ENCODE peak calls at places on chromosomes 7 and 10, in four cellular contexts. One of them, this sample, is unnamed.

GRCh38 chr10:98267069-98267893 is 713 bp downstream of the LOXL4 start:
- DNase-seq in PC-3: no peak
- DNase-seq in foreskin fibroblast: no peak
- DNase-seq in tibial artery: no peak
- DNase-seq in this sample: no peak

GRCh38 chr10:79045566-79046175 is 23.1 kb upstream of the ZMIZ1 start:
- DNase-seq in PC-3: no peak
- DNase-seq in foreskin fibroblast: no peak
- DNase-seq in tibial artery: peak; percentile 6
- DNase-seq in this sample: no peak

GRCh38 chr10:71285180-71285545 is 33.9 kb upstream of the SLC29A3 start:
- DNase-seq in foreskin fibroblast: no peak
- DNase-seq in PC-3: peak; percentile 47
- DNase-seq in tibial artery: no peak
- DNase-seq in this sample: no peak

GRCh38 chr10:79984851-79985250 is 35.9 kb upstream of the SFTPD start:
- DNase-seq in PC-3: peak; percentile 100
- DNase-seq in tibial artery: no peak
- DNase-seq in foreskin fibroblast: no peak
- DNase-seq in this sample: no peak

GRCh38 chr7:112802406-112802805 is 12.2 kb upstream of the TMEM168 start:
- DNase-seq in PC-3: no peak
- DNase-seq in tibial artery: no peak
- DNase-seq in foreskin fibroblast: no peak
- DNase-seq in this sample: no peak

GRCh38 chr10:61974611-61975010 is 73.1 kb downstream of the ARID5B start:
- DNase-seq in tibial artery: peak; percentile 83
- DNase-seq in PC-3: peak; percentile 68
- DNase-seq in foreskin fibroblast: peak; percentile 65
- DNase-seq in this sample: peak; percentile 63

GRCh38 chr7:71824356-71824755 is 587.8 kb downstream of the CALN1 start:
- DNase-seq in PC-3: no peak
- DNase-seq in tibial artery: no peak
- DNase-seq in foreskin fibroblast: no peak
- DNase-seq in this sample: no peak

GRCh38 chr7:95047291-95047690 is 139.9 kb downstream of the PPP1R9A start:
- DNase-seq in foreskin fibroblast: no peak
- DNase-seq in PC-3: no peak
- DNase-seq in tibial artery: no peak
- DNase-seq in this sample: no peak

GRCh38 chr7:89680161-89680560 is 474.1 kb upstream of the STEAP1 start:
- DNase-seq in PC-3: no peak
- DNase-seq in tibial artery: no peak
- DNase-seq in foreskin fibroblast: no peak
- DNase-seq in this sample: no peak

GRCh38 chr10:102113956-102114857 is 6.0 kb downstream of the LDB1 start:
- DNase-seq in tibial artery: no peak
- DNase-seq in PC-3: no peak
- DNase-seq in foreskin fibroblast: no peak
- DNase-seq in this sample: no peak

GRCh38 chr7:111639894-111640293 is 77.6 kb upstream of the IMMP2L start:
- DNase-seq in foreskin fibroblast: peak; percentile 21
- DNase-seq in PC-3: no peak
- DNase-seq in tibial artery: no peak
- DNase-seq in this sample: peak; percentile 89

GRCh38 chr7:26865094-26865388 is 651 bp upstream of the SKAP2 start:
- DNase-seq in PC-3: no peak
- DNase-seq in tibial artery: peak; percentile 53
- DNase-seq in foreskin fibroblast: no peak
- DNase-seq in this sample: no peak

GRCh38 chr10:78754269-78755074 is 314.3 kb upstream of the ZMIZ1 start:
- DNase-seq in PC-3: peak; percentile 40
- DNase-seq in tibial artery: no peak
- DNase-seq in foreskin fibroblast: peak; percentile 56
- DNase-seq in this sample: peak; percentile 91

GRCh38 chr10:59621771-59622170 is 87.9 kb downstream of the SLC16A9 start:
- DNase-seq in tibial artery: no peak
- DNase-seq in PC-3: no peak
- DNase-seq in foreskin fibroblast: no peak
- DNase-seq in this sample: no peak

GRCh38 chr7:94478648-94479214 is 30.9 kb upstream of the CASD1 start:
- DNase-seq in tibial artery: no peak
- DNase-seq in PC-3: no peak
- DNase-seq in foreskin fibroblast: no peak
- DNase-seq in this sample: no peak

GRCh38 chr10:74337330-74338016 is 186.5 kb downstream of the ADK start:
- DNase-seq in foreskin fibroblast: no peak
- DNase-seq in PC-3: peak; percentile 56
- DNase-seq in tibial artery: no peak
- DNase-seq in this sample: no peak

GRCh38 chr7:3832199-3832598 is 531.1 kb downstream of the SDK1 start:
- DNase-seq in foreskin fibroblast: no peak
- DNase-seq in PC-3: peak; percentile 4
- DNase-seq in tibial artery: no peak
- DNase-seq in this sample: no peak

DNA sequence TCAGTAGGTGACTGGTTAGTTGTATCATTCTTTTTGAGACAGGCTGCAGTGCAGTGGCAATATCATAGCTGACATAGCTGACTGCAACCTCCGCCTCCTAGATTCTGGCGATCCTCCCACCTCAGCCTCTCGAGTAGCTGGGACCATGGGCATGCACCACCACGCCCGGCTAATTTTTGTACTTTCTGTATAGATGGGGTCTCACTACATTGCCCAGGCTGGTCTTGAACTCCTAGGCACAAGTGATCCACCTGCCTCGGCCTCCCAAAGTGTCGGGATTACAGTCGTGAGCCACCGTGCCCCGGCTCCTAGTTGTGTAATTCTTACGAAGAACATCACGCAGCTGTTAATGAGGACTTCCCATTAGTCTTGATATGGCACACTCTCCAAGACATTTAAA is 123.4 kb upstream of the VKORC1L1 start:
- DNase-seq in tibial artery: no peak
- DNase-seq in foreskin fibroblast: no peak
- DNase-seq in PC-3: no peak
- DNase-seq in this sample: no peak
- H3K4me3 ChIP-seq in tibial artery: no peak overlapping the region
- H3K4me3 ChIP-seq in foreskin fibroblast: peak overlapping the region; percentile 81
- H3K4me3 ChIP-seq in PC-3: peak overlapping the region; percentile 90
- H3K4me3 ChIP-seq in this sample: peak overlapping the region; percentile 96

DNA sequence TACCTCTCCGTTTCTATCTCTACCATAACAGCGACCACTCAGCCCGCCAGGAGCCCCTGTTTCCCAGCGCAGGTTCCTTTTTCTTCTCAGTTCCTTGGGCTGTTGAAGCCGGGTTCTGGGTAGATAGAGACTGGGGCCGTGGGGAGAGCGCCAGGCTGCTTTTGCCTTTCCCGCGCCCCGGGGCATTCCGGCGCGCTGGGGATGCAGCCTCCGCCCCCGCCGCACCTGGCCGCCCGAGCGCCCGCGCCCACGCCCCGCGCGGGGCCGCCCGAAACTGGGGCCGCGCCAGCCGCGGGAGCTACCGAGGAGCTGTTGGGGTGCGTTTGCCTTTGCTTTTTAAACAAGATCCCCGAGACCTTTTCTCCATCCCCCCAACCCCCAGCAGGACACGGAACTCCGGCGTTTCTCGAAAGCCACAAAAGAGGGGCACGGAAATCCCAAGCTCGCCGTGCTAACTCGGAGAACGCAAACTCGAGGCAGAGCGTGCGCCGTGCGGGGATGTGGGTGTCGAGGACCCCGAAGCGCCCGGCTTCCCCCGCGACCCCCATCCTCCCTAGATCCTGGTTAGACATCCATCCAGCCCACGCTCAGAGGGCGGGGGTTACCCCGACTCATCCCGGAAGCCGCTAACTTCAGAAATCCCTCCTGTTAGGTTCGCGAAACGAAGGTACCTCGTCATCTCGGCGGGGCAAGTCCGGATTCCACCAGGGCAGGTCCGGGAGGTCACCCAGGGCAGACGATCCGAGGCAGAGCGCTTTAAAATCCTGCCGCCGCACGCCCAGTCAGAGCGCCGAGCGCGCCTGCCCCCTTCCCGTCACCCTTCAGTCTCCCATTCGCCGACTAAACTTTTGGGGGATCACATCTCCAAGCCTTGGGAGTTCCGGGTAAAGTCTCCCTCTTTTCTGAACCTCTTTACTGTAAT is 1.0 kb downstream of the GRM8 start:
- DNase-seq in tibial artery: no peak
- DNase-seq in foreskin fibroblast: no peak
- DNase-seq in PC-3: no peak
- DNase-seq in this sample: no peak
- H3K4me3 ChIP-seq in tibial artery: peak overlapping the region; percentile 58
- H3K4me3 ChIP-seq in foreskin fibroblast: peak overlapping the region; percentile 28
- H3K4me3 ChIP-seq in PC-3: peak overlapping the region; percentile 79
- H3K4me3 ChIP-seq in this sample: no peak overlapping the region

GRCh38 chr7:137920637-137921473 is 74.1 kb upstream of the DGKI start:
- DNase-seq in foreskin fibroblast: no peak
- DNase-seq in tibial artery: no peak
- DNase-seq in PC-3: no peak
- DNase-seq in this sample: no peak
- H3K4me3 ChIP-seq in foreskin fibroblast: no peak overlapping the region
- H3K4me3 ChIP-seq in tibial artery: no peak overlapping the region
- H3K4me3 ChIP-seq in PC-3: no peak overlapping the region
- H3K4me3 ChIP-seq in this sample: no peak overlapping the region

GRCh38 chr10:122373713-122374112 is 795 bp upstream of the PLEKHA1 start:
- DNase-seq in tibial artery: no peak
- DNase-seq in PC-3: peak; percentile 45
- DNase-seq in foreskin fibroblast: peak; percentile 19
- DNase-seq in this sample: no peak
- H3K4me3 ChIP-seq in tibial artery: peak overlapping the region; percentile 99
- H3K4me3 ChIP-seq in PC-3: peak overlapping the region; percentile 95
- H3K4me3 ChIP-seq in foreskin fibroblast: peak overlapping the region; percentile 64
- H3K4me3 ChIP-seq in this sample: peak overlapping the region; percentile 54

DNA sequence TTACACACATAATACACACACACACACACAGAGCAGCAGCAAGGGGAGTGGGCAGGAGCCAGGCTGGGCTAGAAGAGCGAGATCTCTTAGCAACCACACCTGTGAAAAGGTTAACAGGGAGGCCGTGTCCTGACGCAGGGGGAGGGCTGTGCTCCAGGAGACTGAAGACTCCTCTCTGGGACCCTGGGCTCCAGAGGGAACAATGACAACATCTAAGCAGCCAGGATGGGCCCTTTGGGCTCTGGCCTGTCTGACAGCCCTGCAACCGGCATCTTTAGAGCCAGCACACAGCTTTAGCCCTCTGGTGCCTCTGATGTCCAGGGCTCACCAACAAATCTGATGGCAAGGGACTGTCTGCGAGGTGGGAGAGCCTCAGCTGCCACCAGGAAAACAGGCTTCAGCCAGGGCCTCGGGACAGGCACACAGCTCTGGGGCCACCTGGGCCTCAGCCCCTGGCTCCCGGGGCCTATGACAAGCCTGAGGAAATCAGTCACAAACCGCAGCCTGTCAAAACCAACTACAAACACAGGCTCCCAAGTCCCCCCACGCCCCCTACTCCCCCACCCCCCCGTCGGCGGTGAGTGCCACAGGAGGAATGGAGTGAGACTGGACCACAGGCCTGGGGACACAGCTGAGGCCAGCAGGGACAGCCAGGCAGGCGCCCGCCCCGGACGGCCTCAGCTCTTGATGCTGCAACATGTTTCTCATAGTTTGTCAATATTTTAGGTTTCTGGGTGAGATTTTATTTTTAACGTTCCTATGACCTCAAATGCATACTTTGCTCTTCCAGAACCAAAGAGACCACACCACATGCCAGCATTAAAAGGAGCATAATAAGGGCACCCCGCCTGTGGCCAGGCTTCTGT is 102.8 kb downstream of the TNS3 start:
- DNase-seq in foreskin fibroblast: no peak
- DNase-seq in PC-3: no peak
- DNase-seq in tibial artery: no peak
- DNase-seq in this sample: no peak
- H3K4me3 ChIP-seq in foreskin fibroblast: no peak overlapping the region
- H3K4me3 ChIP-seq in PC-3: no peak overlapping the region
- H3K4me3 ChIP-seq in tibial artery: no peak overlapping the region
- H3K4me3 ChIP-seq in this sample: no peak overlapping the region

GRCh38 chr10:96695366-96695765 is 24.9 kb downstream of the PIK3AP1 start:
- DNase-seq in PC-3: no peak
- DNase-seq in foreskin fibroblast: no peak
- DNase-seq in tibial artery: no peak
- DNase-seq in this sample: no peak
- H3K4me3 ChIP-seq in PC-3: no peak overlapping the region
- H3K4me3 ChIP-seq in foreskin fibroblast: no peak overlapping the region
- H3K4me3 ChIP-seq in tibial artery: no peak overlapping the region
- H3K4me3 ChIP-seq in this sample: no peak overlapping the region

GRCh38 chr10:68871731-68872342 is 29.3 kb upstream of the DDX50 start:
- DNase-seq in foreskin fibroblast: peak; percentile 78
- DNase-seq in tibial artery: no peak
- DNase-seq in PC-3: peak; percentile 87
- DNase-seq in this sample: peak; percentile 73
- H3K4me3 ChIP-seq in foreskin fibroblast: no peak overlapping the region
- H3K4me3 ChIP-seq in tibial artery: no peak overlapping the region
- H3K4me3 ChIP-seq in PC-3: no peak overlapping the region
- H3K4me3 ChIP-seq in this sample: no peak overlapping the region

GRCh38 chr7:55109384-55110167 is 90.8 kb downstream of the EGFR start:
- DNase-seq in PC-3: peak; percentile 91
- DNase-seq in tibial artery: no peak
- DNase-seq in foreskin fibroblast: no peak
- DNase-seq in this sample: no peak
- H3K4me3 ChIP-seq in PC-3: peak overlapping the region; percentile 28
- H3K4me3 ChIP-seq in tibial artery: no peak overlapping the region
- H3K4me3 ChIP-seq in foreskin fibroblast: no peak overlapping the region
- H3K4me3 ChIP-seq in this sample: no peak overlapping the region

GRCh38 chr10:52455095-52455494 is 141.0 kb downstream of the DKK1 start:
- DNase-seq in foreskin fibroblast: no peak
- DNase-seq in tibial artery: no peak
- DNase-seq in PC-3: peak; percentile 98
- DNase-seq in this sample: no peak
- H3K4me3 ChIP-seq in foreskin fibroblast: no peak overlapping the region
- H3K4me3 ChIP-seq in tibial artery: no peak overlapping the region
- H3K4me3 ChIP-seq in PC-3: peak overlapping the region; percentile 62
- H3K4me3 ChIP-seq in this sample: no peak overlapping the region

GRCh38 chr7:21585070-21585724 is 42.4 kb downstream of the DNAH11 start:
- DNase-seq in PC-3: no peak
- DNase-seq in tibial artery: no peak
- DNase-seq in foreskin fibroblast: no peak
- DNase-seq in this sample: no peak

GRCh38 chr7:21580073-21580521 is 37.3 kb downstream of the DNAH11 start:
- DNase-seq in foreskin fibroblast: peak; percentile 39
- DNase-seq in tibial artery: no peak
- DNase-seq in PC-3: peak; percentile 65
- DNase-seq in this sample: peak; percentile 36

DNA sequence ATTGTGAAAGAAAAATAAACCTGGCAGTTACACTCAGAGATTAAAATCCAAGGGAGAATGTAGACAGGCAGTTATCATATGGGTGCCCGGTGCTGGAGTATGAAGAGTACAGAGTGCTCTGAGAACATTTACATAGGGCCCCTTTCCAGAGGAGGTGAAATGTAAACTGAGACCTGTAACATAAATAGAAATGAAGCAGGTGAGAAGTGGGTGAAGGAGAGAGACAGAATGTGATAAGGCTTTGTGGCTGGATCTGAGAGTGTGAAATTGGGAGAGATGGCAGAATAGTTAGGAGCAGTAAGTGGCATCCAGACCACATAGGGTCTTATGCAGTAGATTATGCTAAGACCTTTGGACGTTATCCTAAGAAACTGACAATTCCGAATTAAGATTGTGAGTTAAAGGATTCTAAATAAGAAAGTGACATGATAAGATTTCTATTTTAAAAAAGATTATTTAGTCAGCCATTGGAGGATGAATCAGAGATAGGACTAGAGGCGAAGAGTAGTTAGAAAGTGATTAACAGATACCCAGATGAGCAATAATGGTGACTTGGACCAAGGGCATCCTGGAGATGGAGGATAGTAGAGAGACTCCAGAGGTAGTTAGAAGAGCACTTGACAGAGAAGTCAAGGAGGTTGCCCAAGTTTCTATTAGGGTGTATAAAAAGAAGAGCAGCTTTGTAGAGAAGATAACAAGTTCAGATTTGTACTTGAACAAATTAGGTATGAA is 36.7 kb downstream of the DNAH11 start:
- DNase-seq in foreskin fibroblast: no peak
- DNase-seq in tibial artery: no peak
- DNase-seq in PC-3: no peak
- DNase-seq in this sample: no peak
- H3K4me3 ChIP-seq in foreskin fibroblast: no peak overlapping the region
- H3K4me3 ChIP-seq in tibial artery: no peak overlapping the region
- H3K4me3 ChIP-seq in PC-3: no peak overlapping the region
- H3K4me3 ChIP-seq in this sample: no peak overlapping the region